ENCODE peak calls at places on chromosome 3, in six cellular contexts. H, E, J, Q, G and A are unnamed samples.

GRCh38 chr3:127637971-127638370 is 9.0 kb downstream of the PODXL2 start:
- DNase-seq in H (no peak), E (no peak), J (no peak), Q (no peak), G (no peak), A (no peak)

GRCh38 chr3:55244247-55244646 is 242.9 kb downstream of the WNT5A start:
- DNase-seq in H (no peak), E (no peak), J (no peak), Q (peak; percentile 45), G (peak; percentile 34), A (no peak)

GRCh38 chr3:123335007-123335670 is 113.8 kb downstream of the ADCY5 start:
- DNase-seq in H (no peak), E (peak; percentile 20), J (no peak), Q (no peak), G (no peak), A (no peak)

GRCh38 chr3:39387411-39387975 is 4.3 kb downstream of the SLC25A38 start:
- DNase-seq in H (peak; percentile 14), E (no peak), J (no peak), Q (no peak), G (no peak), A (no peak)

GRCh38 chr3:160755776-160756304 is at the start of gene PPM1L:
- DNase-seq in H (peak; percentile 59), E (peak; percentile 68), J (no peak), Q (peak; percentile 64), G (peak; percentile 49), A (peak; percentile 71)

GRCh38 chr3:46102059-46102779 is 74.9 kb upstream of the XCR1 start:
- DNase-seq in H (no peak), E (no peak), J (no peak), Q (no peak), G (no peak), A (no peak)

GRCh38 chr3:175207361-175207760 is 348.2 kb downstream of the NAALADL2 start:
- DNase-seq in H (no peak), E (no peak), J (no peak), Q (no peak), G (no peak), A (no peak)

GRCh38 chr3:144687862-144688261 is 716.2 kb downstream of the DIPK2A start:
- DNase-seq in H (no peak), E (no peak), J (no peak), Q (no peak), G (no peak), A (no peak)

GRCh38 chr3:45034612-45035252 is 8.6 kb downstream of the CLEC3B start:
- DNase-seq in H (peak; percentile 66), E (peak; percentile 71), J (peak; percentile 28), Q (peak; percentile 63), G (peak; percentile 81), A (no peak)

GRCh38 chr3:179113903-179114302 is 34.3 kb upstream of the PIK3CA start:
- DNase-seq in H (no peak), E (no peak), J (no peak), Q (no peak), G (no peak), A (no peak)

GRCh38 chr3:121481116-121481895 is 64.5 kb downstream of the POLQ start:
- DNase-seq in H (no peak), E (no peak), J (peak; percentile 20), Q (no peak), G (no peak), A (no peak)

GRCh38 chr3:132273043-132273442 is 44.2 kb upstream of the ACP3 start:
- DNase-seq in H (no peak), E (no peak), J (no peak), Q (no peak), G (no peak), A (peak; percentile 64)

GRCh38 chr3:74617786-74618185 is 3.3 kb upstream of the CNTN3 start:
- DNase-seq in H (no peak), E (no peak), J (no peak), Q (no peak), G (no peak), A (no peak)

GRCh38 chr3:7190094-7190493 is 329.2 kb downstream of the GRM7 start:
- DNase-seq in H (no peak), E (no peak), J (no peak), Q (no peak), G (no peak), A (no peak)

GRCh38 chr3:184693011-184693975 is 18.6 kb downstream of the MAGEF1 start:
- DNase-seq in H (no peak), E (no peak), J (peak; percentile 26), Q (no peak), G (no peak), A (no peak)
- H3K4me1 ChIP-seq in H (peaks cover 3% of the 10 kb centered on the region), E (peaks cover 25% of the 10 kb centered on the region), J (peaks cover 20% of the 10 kb centered on the region), Q (no peaks in the 10 kb centered on the region), G (peaks cover 15% of the 10 kb centered on the region), A (peaks cover 4% of the 10 kb centered on the region)

GRCh38 chr3:105466495-105467080 is 99.9 kb downstream of the ALCAM start:
- DNase-seq in H (no peak), E (no peak), J (no peak), Q (no peak), G (no peak), A (no peak)

GRCh38 chr3:105470851-105471250 is 104.1 kb downstream of the ALCAM start:
- DNase-seq in H (no peak), E (no peak), J (no peak), Q (no peak), G (no peak), A (no peak)

GRCh38 chr3:105466072-105466471 is 99.4 kb downstream of the ALCAM start:
- DNase-seq in H (no peak), E (no peak), J (no peak), Q (no peak), G (no peak), A (no peak)

GRCh38 chr3:105459566-105460290 is 93.0 kb downstream of the ALCAM start:
- DNase-seq in H (no peak), E (no peak), J (no peak), Q (no peak), G (no peak), A (no peak)

GRCh38 chr3:105465251-105465853 is 98.6 kb downstream of the ALCAM start:
- DNase-seq in H (no peak), E (no peak), J (no peak), Q (no peak), G (no peak), A (no peak)
- TF ChIP-seq CTCF in H (no peak), E (no peak), J (no peak), Q (no peak), G (no peak), A (no peak)

GRCh38 chr3:98534168-98534567 is 2.4 kb downstream of the GPR15 start:
- DNase-seq in H (no peak), E (no peak), J (no peak), Q (no peak), G (no peak), A (no peak)
- H3K4me1 ChIP-seq in H (no peaks in the 10 kb centered on the region), E (no peaks in the 10 kb centered on the region), J (no peaks in the 10 kb centered on the region), Q (no peaks in the 10 kb centered on the region), G (no peaks in the 10 kb centered on the region), A (no peaks in the 10 kb centered on the region)

GRCh38 chr3:43758826-43759225 is 68.1 kb downstream of the ABHD5 start:
- DNase-seq in H (no peak), E (no peak), J (no peak), Q (no peak), G (no peak), A (peak; percentile 33)

GRCh38 chr3:43762486-43762885 is 71.7 kb downstream of the ABHD5 start:
- DNase-seq in H (no peak), E (no peak), J (no peak), Q (no peak), G (no peak), A (no peak)

GRCh38 chr3:43760951-43761350 is 70.2 kb downstream of the ABHD5 start:
- DNase-seq in H (no peak), E (no peak), J (no peak), Q (no peak), G (no peak), A (no peak)

GRCh38 chr3:43757613-43758012 is 66.9 kb downstream of the ABHD5 start:
- DNase-seq in H (no peak), E (no peak), J (no peak), Q (no peak), G (no peak), A (no peak)

DNA sequence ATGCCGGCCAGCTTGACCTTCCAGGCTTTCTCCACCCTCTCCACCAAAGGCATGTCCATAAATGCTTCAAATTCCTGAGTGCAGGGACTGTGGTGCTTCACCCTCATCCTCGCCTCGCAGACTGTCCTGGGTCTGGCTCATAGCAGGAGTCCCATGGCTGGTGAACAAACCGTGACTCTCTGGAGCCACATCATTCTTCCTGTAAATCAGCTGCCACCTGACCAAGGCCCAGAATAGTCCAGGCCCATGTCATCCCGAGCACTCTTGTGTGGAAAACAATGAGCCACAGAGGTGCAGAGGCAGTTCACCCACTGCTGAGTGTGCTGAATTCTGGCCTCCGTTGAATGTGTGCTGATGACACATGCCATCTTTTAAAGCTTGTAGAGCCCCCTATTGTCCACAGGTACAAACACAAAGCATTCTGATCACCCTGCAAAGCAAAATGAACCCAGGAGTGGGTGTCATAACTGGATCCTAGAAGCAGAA is 68.6 kb downstream of the ABHD5 start:
- DNase-seq in H (no peak), E (peak; percentile 30), J (no peak), Q (no peak), G (no peak), A (peak; percentile 72)
- TF ChIP-seq CTCF in H (no peak), E (no peak), J (no peak), Q (no peak), G (no peak), A (no peak)

GRCh38 chr3:156788846-156789245 is 37.3 kb upstream of the LEKR1 start:
- DNase-seq in H (no peak), E (no peak), J (no peak), Q (no peak), G (no peak), A (no peak)
- H3K4me1 ChIP-seq in H (peaks cover 2% of the 10 kb centered on the region), E (peaks cover 10% of the 10 kb centered on the region), J (no peaks in the 10 kb centered on the region), Q (peaks cover 5% of the 10 kb centered on the region), G (no peaks in the 10 kb centered on the region), A (peaks cover 7% of the 10 kb centered on the region)

GRCh38 chr3:112133606-112134334 is 722 bp upstream of the GCSAM start:
- DNase-seq in H (no peak), E (no peak), J (no peak), Q (no peak), G (no peak), A (no peak)

GRCh38 chr3:112140584-112140983 is 7.5 kb upstream of the GCSAM start:
- DNase-seq in H (no peak), E (no peak), J (no peak), Q (no peak), G (no peak), A (no peak)

GRCh38 chr3:112134335-112135124 is 1.5 kb upstream of the GCSAM start:
- DNase-seq in H (no peak), E (no peak), J (no peak), Q (peak; percentile 33), G (no peak), A (no peak)

GRCh38 chr3:112136046-112136445 is 3.0 kb upstream of the GCSAM start:
- DNase-seq in H (no peak), E (no peak), J (no peak), Q (no peak), G (no peak), A (no peak)

GRCh38 chr3:112136959-112137693 is 4.1 kb upstream of the GCSAM start:
- DNase-seq in H (no peak), E (no peak), J (no peak), Q (no peak), G (no peak), A (peak; percentile 29)
- TF ChIP-seq CTCF in H (peak; percentile 17), E (peak; percentile 64), J (no peak), Q (no peak), G (no peak), A (peak; percentile 43)